ENCODE peak calls at places on chromosomes 1 and 21, in ten cellular contexts. P is mesenchymal stem cell, B is psoas muscle, N is heart left ventricle, H is epithelial cell of prostate, T is thoracic aorta, J is Panc1, D is OCI-LY7, R is substantia nigra, A is heart right ventricle. Y is an unnamed sample.

GRCh38 chr1:197137322-197137721 is 9.1 kb downstream of the ASPM start:
- DNase-seq in P (no peak), B (no peak), N (no peak), H (no peak), T (no peak), J (no peak), D (no peak), R (no peak), A (no peak), Y (no peak)

GRCh38 chr1:17676387-17677060 is 78.6 kb upstream of the ACTL8 start:
- DNase-seq in P (no peak), B (no peak), N (no peak), H (no peak), T (no peak), J (no peak), D (no peak), R (no peak), A (no peak), Y (no peak)

GRCh38 chr1:61097326-61097725 is 15.0 kb downstream of the NFIA start:
- DNase-seq in P (no peak), B (no peak), N (no peak), H (no peak), T (no peak), J (no peak), D (no peak), R (no peak), A (no peak), Y (no peak)

GRCh38 chr21:43355925-43356289 is 71.0 kb downstream of the SIK1 start:
- DNase-seq in P (no peak), B (no peak), N (no peak), H (no peak), T (no peak), J (no peak), D (peak; percentile 31), R (no peak), A (no peak), Y (no peak)

GRCh38 chr1:107877092-107877491 is 87.9 kb downstream of the VAV3 start:
- DNase-seq in P (peak; percentile 92), B (no peak), N (no peak), H (no peak), T (no peak), J (no peak), D (no peak), R (no peak), A (no peak), Y (no peak)

GRCh38 chr1:62439652-62440371 is 3.0 kb downstream of the USP1 start:
- DNase-seq in P (peak; percentile 6), B (no peak), N (no peak), H (no peak), T (no peak), J (no peak), D (peak; percentile 41), R (no peak), A (no peak), Y (no peak)

GRCh38 chr1:193406901-193407300 is 220.5 kb upstream of the B3GALT2 start:
- DNase-seq in P (peak; percentile 68), B (no peak), N (no peak), H (no peak), T (no peak), J (no peak), D (peak; percentile 77), R (no peak), A (no peak), Y (no peak)

GRCh38 chr1:56867491-56867890 is 12.9 kb downstream of the C8A start:
- DNase-seq in P (no peak), B (no peak), N (no peak), H (no peak), T (no peak), J (no peak), D (no peak), R (no peak), A (no peak), Y (no peak)

GRCh38 chr1:237031480-237031879 is 10.5 kb upstream of the RYR2 start:
- DNase-seq in P (no peak), B (no peak), N (no peak), H (no peak), T (no peak), J (no peak), D (no peak), R (no peak), A (no peak), Y (no peak)

GRCh38 chr1:47444578-47445465 is 7.0 kb downstream of the FOXD2 start:
- DNase-seq in P (peak; percentile 17), B (no peak), N (no peak), H (no peak), T (no peak), J (no peak), D (no peak), R (no peak), A (no peak), Y (no peak)

GRCh38 chr1:205042911-205043806 is at the start of gene CNTN2:
- DNase-seq in P (no peak), B (no peak), N (no peak), H (no peak), T (no peak), J (no peak), D (no peak), R (peak; percentile 86), A (no peak), Y (peak; percentile 90)

GRCh38 chr1:224623310-224623714 is 7.2 kb downstream of the CNIH3 start:
- DNase-seq in P (peak; percentile 85), B (no peak), N (no peak), H (no peak), T (no peak), J (peak; percentile 64), D (no peak), R (no peak), A (no peak), Y (no peak)

GRCh38 chr1:243705585-243705984 is 144.5 kb downstream of the AKT3 start:
- DNase-seq in P (no peak), B (no peak), N (no peak), H (no peak), T (no peak), J (no peak), D (no peak), R (no peak), A (no peak), Y (no peak)

GRCh38 chr1:201537028-201537427 is 1.9 kb upstream of the NAV1 start:
- DNase-seq in P (no peak), B (no peak), N (no peak), H (no peak), T (no peak), J (no peak), D (no peak), R (no peak), A (no peak), Y (no peak)

GRCh38 chr21:38261851-38262250 is 5.1 kb downstream of the KCNJ15 start:
- DNase-seq in P (no peak), B (no peak), N (no peak), H (no peak), T (no peak), J (no peak), D (no peak), R (no peak), A (no peak), Y (no peak)
- H3K27ac ChIP-seq in P (no peak overlapping the region), B (no peak overlapping the region), N (no peak overlapping the region), H (no peak overlapping the region), T (no peak overlapping the region), J (no peak overlapping the region), D (no peak overlapping the region), R (no peak overlapping the region), A (no peak overlapping the region), Y (no peak overlapping the region)

DNA sequence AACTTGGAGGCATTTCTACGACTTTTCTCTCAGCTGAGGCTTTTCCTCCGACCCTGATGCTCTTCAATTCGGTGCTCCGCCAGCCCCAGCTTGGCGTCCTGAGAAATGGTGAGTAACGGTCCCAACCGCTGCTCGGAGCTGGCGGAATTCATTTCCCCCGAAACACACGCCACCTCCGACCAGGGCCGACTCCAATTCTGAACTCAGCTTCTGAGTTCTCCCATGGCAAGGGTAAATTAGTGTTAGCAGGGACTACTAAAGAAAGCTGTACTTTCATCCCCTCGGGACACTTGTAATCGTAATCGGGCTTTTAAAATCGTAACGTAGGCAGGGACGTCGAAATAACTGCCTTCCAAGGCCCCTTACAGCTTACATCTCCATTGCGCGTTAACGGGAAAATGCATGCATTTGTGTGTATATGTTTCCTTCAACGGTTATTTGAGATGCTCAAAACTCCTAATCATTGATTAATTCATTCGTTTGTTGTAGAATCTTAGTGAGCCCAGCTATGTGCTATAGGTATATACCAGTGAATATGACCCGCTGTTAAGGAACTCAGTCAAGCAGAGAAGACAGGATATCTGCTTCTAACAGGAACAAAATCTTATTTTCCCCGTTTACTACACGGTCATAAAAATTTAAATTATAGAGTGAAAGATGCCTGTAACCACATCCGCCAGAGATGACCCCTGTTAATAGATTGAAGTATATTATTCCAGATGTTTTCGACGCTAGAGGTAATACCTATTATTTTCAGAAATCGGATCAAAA is 472 bp downstream of the DTL start:
- DNase-seq in P (no peak), B (no peak), N (no peak), H (no peak), T (no peak), J (no peak), D (peak; percentile 52), R (no peak), A (no peak), Y (no peak)
- H3K27ac ChIP-seq in P (no peak overlapping the region), B (peak overlapping the region; percentile 85), N (peak overlapping the region; percentile 93), H (no peak overlapping the region), T (peak overlapping the region; percentile 60), J (peak overlapping the region; percentile 97), D (peak overlapping the region; percentile 80), R (peak overlapping the region; percentile 16), A (peak overlapping the region; percentile 90), Y (no peak overlapping the region)

GRCh38 chr1:177471244-177471643 is 300.5 kb downstream of the BRINP2 start:
- DNase-seq in P (peak; percentile 0), B (no peak), N (no peak), H (no peak), T (no peak), J (no peak), D (no peak), R (no peak), A (no peak), Y (no peak)
- H3K27ac ChIP-seq in P (no peak overlapping the region), B (no peak overlapping the region), N (no peak overlapping the region), H (no peak overlapping the region), T (no peak overlapping the region), J (no peak overlapping the region), D (no peak overlapping the region), R (no peak overlapping the region), A (no peak overlapping the region), Y (no peak overlapping the region)

GRCh38 chr1:9031484-9032259 is 5.4 kb upstream of the SLC2A7 start:
- DNase-seq in P (no peak), B (no peak), N (peak; percentile 86), H (no peak), T (no peak), J (no peak), D (no peak), R (no peak), A (peak; percentile 54), Y (no peak)

GRCh38 chr1:9035226-9035625 is 9.0 kb upstream of the SLC2A7 start:
- DNase-seq in P (no peak), B (no peak), N (no peak), H (no peak), T (no peak), J (no peak), D (no peak), R (no peak), A (no peak), Y (no peak)

GRCh38 chr1:9028921-9029715 is 2.9 kb upstream of the SLC2A7 start:
- DNase-seq in P (peak; percentile 60), B (no peak), N (no peak), H (no peak), T (no peak), J (no peak), D (no peak), R (no peak), A (no peak), Y (no peak)

GRCh38 chr1:9037476-9038337 is 11.5 kb upstream of the SLC2A7 start:
- DNase-seq in P (no peak), B (no peak), N (no peak), H (no peak), T (no peak), J (no peak), D (peak; percentile 84), R (no peak), A (no peak), Y (no peak)

GRCh38 chr1:9033363-9033762 is 7.1 kb upstream of the SLC2A7 start:
- DNase-seq in P (no peak), B (no peak), N (no peak), H (no peak), T (no peak), J (no peak), D (no peak), R (no peak), A (no peak), Y (no peak)
- H3K27ac ChIP-seq in P (no peak overlapping the region), B (no peak overlapping the region), N (no peak overlapping the region), H (no peak overlapping the region), T (no peak overlapping the region), J (no peak overlapping the region), D (no peak overlapping the region), R (no peak overlapping the region), A (no peak overlapping the region), Y (no peak overlapping the region)